ENCODE peak calls at places on chromosomes 6 and 20, in ten cellular contexts. T, C, Y, X, M, D, L, E, K and J are unnamed samples.

GRCh38 chr6:63859520-63859919 is 223.9 kb downstream of the PHF3 start:
- DNase-seq in M (no peak), C (no peak), X (no peak), L (no peak), T (no peak), E (no peak), Y (no peak), K (no peak), D (no peak), J (no peak)

GRCh38 chr20:23228912-23229311 is 121.7 kb upstream of the NXT1 start:
- DNase-seq in T (peak), M (no peak), X (peak), L (no peak), D (no peak), E (no peak), Y (peak), C (no peak), K (no peak), J (no peak)

GRCh38 chr6:101195581-101195980 is 197.9 kb upstream of the GRIK2 start:
- DNase-seq in Y (no peak), D (no peak), E (no peak), K (peak), X (no peak), T (peak), M (no peak), C (no peak), L (no peak), J (no peak)

GRCh38 chr20:12722096-12722495 is 286.7 kb upstream of the SPTLC3 start:
- DNase-seq in E (no peak), X (no peak), T (no peak), K (peak), L (no peak), M (no peak), Y (no peak), C (no peak), D (no peak), J (no peak)

GRCh38 chr20:55095745-55096450 is 620.5 kb downstream of the DOK5 start:
- DNase-seq in T (no peak), K (no peak), C (no peak), L (no peak), Y (no peak), X (no peak), E (no peak), D (no peak), M (no peak), J (no peak)

GRCh38 chr6:67615796-67616195 is 1019.3 kb upstream of the ADGRB3 start:
- DNase-seq in E (no peak), C (no peak), X (no peak), M (no peak), T (no peak), Y (no peak), K (peak), L (no peak), D (no peak), J (no peak)

GRCh38 chr6:152338335-152339125 is 298.6 kb downstream of the SYNE1 start:
- DNase-seq in D (peak), L (no peak), C (no peak), M (no peak), T (peak), Y (no peak), K (peak), E (peak), X (no peak), J (peak)

GRCh38 chr20:361562-361961 is 14.7 kb downstream of the NRSN2 start:
- DNase-seq in M (no peak), C (no peak), E (no peak), L (no peak), T (no peak), X (no peak), D (no peak), K (no peak), Y (no peak), J (no peak)

GRCh38 chr6:104689551-104690205 is 170.0 kb downstream of the HACE1 start:
- DNase-seq in X (no peak), K (peak), T (peak), C (no peak), M (no peak), Y (no peak), L (no peak), E (no peak), D (no peak), J (no peak)

GRCh38 chr6:42012501-42013133 is 37.7 kb upstream of the TAF8 start:
- DNase-seq in C (no peak), Y (no peak), T (no peak), X (no peak), K (no peak), D (no peak), E (no peak), L (no peak), M (no peak), J (no peak)

GRCh38 chr6:1630771-1631217 is 21.1 kb downstream of the FOXC1 start:
- DNase-seq in Y (no peak), L (no peak), K (no peak), D (no peak), E (no peak), M (no peak), C (no peak), X (no peak), T (no peak), J (peak)

GRCh38 chr20:31704225-31705119 is 18.2 kb downstream of the BCL2L1 start:
- DNase-seq in L (no peak), E (no peak), C (no peak), D (no peak), K (peak), M (no peak), T (peak), X (no peak), Y (no peak), J (peak)

GRCh38 chr20:49835031-49835430 is 22.4 kb downstream of the SLC9A8 start:
- DNase-seq in E (no peak), X (no peak), K (no peak), C (no peak), D (no peak), Y (no peak), L (no peak), M (no peak), T (no peak), J (no peak)

GRCh38 chr20:61803903-61804804 is 261.5 kb downstream of the TAF4 start:
- DNase-seq in K (no peak), E (peak), L (no peak), T (peak), C (no peak), M (no peak), D (no peak), X (no peak), Y (no peak), J (no peak)

GRCh38 chr20:46594725-46595124 is 44.3 kb upstream of the OCSTAMP start:
- DNase-seq in D (no peak), L (no peak), Y (no peak), K (no peak), E (no peak), M (no peak), C (no peak), X (no peak), T (no peak), J (no peak)

GRCh38 chr20:52518735-52519134 is 327.2 kb upstream of the ZFP64 start:
- DNase-seq in M (no peak), E (no peak), C (no peak), Y (no peak), T (no peak), K (no peak), X (no peak), L (no peak), D (no peak), J (no peak)

GRCh38 chr6:21846541-21847451 is 253.2 kb downstream of the SOX4 start:
- DNase-seq in D (no peak), Y (no peak), K (peak), T (no peak), X (no peak), E (peak), C (no peak), L (no peak), M (no peak), J (no peak)

GRCh38 chr20:62758226-62758912 is 37.9 kb upstream of the MRGBP start:
- DNase-seq in M (no peak), C (no peak), K (no peak), X (no peak), E (no peak), Y (no peak), D (no peak), T (no peak), L (no peak), J (no peak)

GRCh38 chr6:14212020-14212419 is 94.4 kb downstream of the CD83 start:
- DNase-seq in D (no peak), Y (no peak), E (no peak), L (no peak), M (no peak), C (no peak), X (no peak), T (no peak), K (peak), J (no peak)

GRCh38 chr6:54419885-54420284 is 111.6 kb downstream of the TINAG start:
- DNase-seq in K (peak), E (no peak), D (no peak), X (no peak), Y (peak), M (no peak), C (no peak), L (no peak), T (peak), J (no peak)

GRCh38 chr6:44042261-44043035 is 84.8 kb downstream of the MRPL14 start:
- DNase-seq in T (no peak), X (no peak), K (no peak), C (no peak), M (no peak), E (no peak), Y (no peak), L (no peak), D (no peak), J (peak)

GRCh38 chr20:58712823-58713731 is 20.5 kb downstream of the NPEPL1 start:
- DNase-seq in K (no peak), D (no peak), M (no peak), Y (no peak), T (peak), X (peak), C (peak), L (no peak), E (no peak), J (peak)

GRCh38 chr6:157107915-157108651 is 215.2 kb downstream of the TMEM242 start:
- DNase-seq in M (no peak), D (no peak), K (peak), T (peak), X (no peak), E (peak), L (no peak), C (no peak), Y (peak), J (no peak)

GRCh38 chr20:58340853-58341252 is 31.3 kb downstream of the RAB22A start:
- DNase-seq in L (no peak), X (no peak), Y (no peak), M (no peak), D (no peak), K (peak), E (no peak), C (no peak), T (no peak), J (no peak)

GRCh38 chr6:161487694-161488093 is 213.8 kb upstream of the AGPAT4 start:
- DNase-seq in M (no peak), K (peak), T (no peak), Y (no peak), D (no peak), C (no peak), X (no peak), L (no peak), E (no peak), J (no peak)

GRCh38 chr6:106692112-106692822 is 62.9 kb downstream of the QRSL1 start:
- DNase-seq in D (no peak), E (no peak), L (no peak), Y (peak), T (peak), X (no peak), C (peak), M (no peak), K (peak), J (no peak)

GRCh38 chr20:23192469-23192868 is 106.3 kb upstream of the CD93 start:
- DNase-seq in T (no peak), K (no peak), X (no peak), L (no peak), M (no peak), C (no peak), D (no peak), Y (no peak), E (no peak), J (no peak)

GRCh38 chr6:156718647-156719394 is 58.4 kb upstream of the ARID1B start:
- DNase-seq in M (no peak), E (no peak), T (peak), D (no peak), Y (no peak), C (peak), K (no peak), X (no peak), L (no peak), J (peak)

GRCh38 chr6:111061493-111061892 is 25.8 kb upstream of the SLC16A10 start:
- DNase-seq in X (no peak), E (no peak), M (no peak), C (no peak), Y (no peak), K (no peak), T (no peak), L (no peak), D (no peak), J (no peak)

GRCh38 chr6:3961581-3962225 is 112.5 kb downstream of the FAM50B start:
- DNase-seq in L (no peak), T (no peak), K (no peak), X (no peak), M (no peak), D (no peak), C (no peak), Y (no peak), E (no peak), J (no peak)

GRCh38 chr6:133553652-133554051 is 312.5 kb downstream of the EYA4 start:
- DNase-seq in X (no peak), E (peak), K (peak), Y (peak), M (no peak), T (peak), D (no peak), L (no peak), C (no peak), J (no peak)

GRCh38 chr6:56652994-56653393 is 10.3 kb upstream of the DST start:
- DNase-seq in Y (no peak), D (no peak), K (peak), C (no peak), X (no peak), E (no peak), T (peak), L (no peak), M (no peak), J (no peak)

GRCh38 chr6:10395171-10395945 is 19.5 kb downstream of the TFAP2A start:
- DNase-seq in E (no peak), L (no peak), Y (no peak), D (no peak), M (no peak), X (no peak), K (peak), T (no peak), C (no peak), J (no peak)

GRCh38 chr6:15310680-15311079 is 64.8 kb downstream of the JARID2 start:
- DNase-seq in E (no peak), Y (no peak), K (no peak), X (no peak), T (peak), D (no peak), L (no peak), C (no peak), M (no peak), J (no peak)

GRCh38 chr6:21836772-21837460 is 243.4 kb downstream of the SOX4 start:
- DNase-seq in T (no peak), L (no peak), K (no peak), X (no peak), M (no peak), E (no peak), C (no peak), Y (no peak), D (no peak), J (no peak)

GRCh38 chr6:159565181-159565580 is 127.9 kb downstream of the SOD2 start:
- DNase-seq in L (no peak), D (no peak), K (no peak), E (no peak), X (no peak), C (no peak), Y (no peak), T (no peak), M (no peak), J (no peak)

GRCh38 chr6:91099501-91099900 is 512.6 kb upstream of the MAP3K7 start:
- DNase-seq in C (no peak), T (no peak), D (no peak), L (no peak), E (no peak), X (no peak), Y (no peak), K (no peak), M (no peak), J (no peak)

GRCh38 chr6:18044108-18044783 is 56.8 kb upstream of the KIF13A start:
- DNase-seq in Y (no peak), M (no peak), K (no peak), T (no peak), L (no peak), C (no peak), X (no peak), E (no peak), D (no peak), J (no peak)

GRCh38 chr20:10917826-10918225 is 244.0 kb upstream of the JAG1 start:
- DNase-seq in X (no peak), D (no peak), L (no peak), K (no peak), M (no peak), T (no peak), E (no peak), Y (no peak), C (no peak), J (no peak)